ENCODE peak calls at places on chromosomes 11 and 22, in four cellular contexts. K, Q, L and R are unnamed samples.

GRCh38 chr11:12164061-12165014 is 53.9 kb downstream of the MICAL2 start:
- DNase-seq in K (no peak), Q (peak; percentile 91), L (peak; percentile 95), R (no peak)

GRCh38 chr11:1924646-1925372 is 5.3 kb downstream of the TNNT3 start:
- DNase-seq in K (no peak), Q (no peak), L (no peak), R (no peak)

GRCh38 chr11:63641727-63642126 is 27.5 kb upstream of the PLAAT3 start:
- DNase-seq in K (no peak), Q (peak; percentile 10), L (no peak), R (no peak)

GRCh38 chr22:47808236-47808845 is 1045.9 kb downstream of the TBC1D22A start:
- DNase-seq in K (no peak), Q (no peak), L (no peak), R (no peak)

GRCh38 chr11:73833067-73833466 is 43.6 kb downstream of the COA4 start:
- DNase-seq in K (no peak), Q (no peak), L (no peak), R (no peak)

GRCh38 chr11:76666408-76666807 is 4.1 kb downstream of the LRRC32 start:
- DNase-seq in K (no peak), Q (peak; percentile 46), L (peak; percentile 72), R (no peak)

GRCh38 chr11:72524711-72525110 is 90.4 kb upstream of the CLPB start:
- DNase-seq in K (no peak), Q (peak; percentile 27), L (no peak), R (no peak)

GRCh38 chr22:46374663-46375474 is 39.4 kb downstream of the TRMU start:
- DNase-seq in K (no peak), Q (no peak), L (no peak), R (no peak)

GRCh38 chr11:81197396-81197795 is 1536.3 kb downstream of the FAM181B start:
- DNase-seq in K (no peak), Q (no peak), L (no peak), R (no peak)

GRCh38 chr11:26025680-26026079 is 306.2 kb upstream of the ANO3 start:
- DNase-seq in K (no peak), Q (peak; percentile 3), L (no peak), R (no peak)

GRCh38 chr22:50727678-50728522 is 10.1 kb upstream of the ACR start:
- DNase-seq in K (no peak), Q (no peak), L (no peak), R (no peak)

GRCh38 chr11:68527585-68527984 is 67.0 kb downstream of the PPP6R3 start:
- DNase-seq in K (peak; percentile 25), Q (no peak), L (no peak), R (no peak)

GRCh38 chr11:68325894-68326220 is 13.5 kb downstream of the LRP5 start:
- DNase-seq in K (no peak), Q (no peak), L (no peak), R (no peak)

GRCh38 chr22:36998620-36999351 is 20.5 kb downstream of the TST start:
- DNase-seq in K (peak; percentile 65), Q (peak; percentile 15), L (no peak), R (no peak)

GRCh38 chr11:36019722-36020121 is 75.9 kb downstream of the LDLRAD3 start:
- DNase-seq in K (peak; percentile 23), Q (no peak), L (no peak), R (no peak)

GRCh38 chr22:49948958-49949913 is 11.3 kb upstream of the PIM3 start:
- DNase-seq in K (no peak), Q (no peak), L (no peak), R (no peak)

GRCh38 chr22:17891427-17892167 is 117.3 kb upstream of the BID start:
- DNase-seq in K (peak; percentile 34), Q (no peak), L (no peak), R (no peak)

GRCh38 chr11:70541176-70541575 is 142.8 kb downstream of the CTTN start:
- DNase-seq in K (no peak), Q (no peak), L (no peak), R (no peak)

DNA sequence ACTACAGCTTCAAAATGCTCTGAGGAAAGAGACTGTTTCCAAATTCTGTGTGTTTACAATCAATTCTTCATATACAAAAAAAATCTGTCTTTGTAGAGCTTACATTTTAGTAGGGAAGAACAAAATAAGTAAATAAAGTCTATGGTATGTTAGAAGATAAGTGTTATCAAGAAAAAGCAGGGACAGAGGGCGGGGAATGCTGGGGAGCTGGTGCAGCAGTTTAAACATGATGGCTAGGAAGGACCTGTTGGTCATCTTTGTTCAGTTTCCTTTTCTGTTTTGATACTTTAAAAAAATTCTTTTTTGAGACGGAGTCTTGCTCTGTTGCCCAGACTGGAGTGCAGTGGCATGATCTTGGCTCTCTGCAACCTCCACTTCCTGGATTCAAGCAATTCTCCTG is 16.1 kb downstream of the TMEM25 start:
- DNase-seq in K (no peak), Q (no peak), L (no peak), R (no peak)
- H3K36me3 ChIP-seq in K (peaks cover 2% of the 10 kb centered on the region), Q (peaks cover 26% of the 10 kb centered on the region), L (peaks cover 32% of the 10 kb centered on the region), R (peaks cover 57% of the 10 kb centered on the region)

DNA sequence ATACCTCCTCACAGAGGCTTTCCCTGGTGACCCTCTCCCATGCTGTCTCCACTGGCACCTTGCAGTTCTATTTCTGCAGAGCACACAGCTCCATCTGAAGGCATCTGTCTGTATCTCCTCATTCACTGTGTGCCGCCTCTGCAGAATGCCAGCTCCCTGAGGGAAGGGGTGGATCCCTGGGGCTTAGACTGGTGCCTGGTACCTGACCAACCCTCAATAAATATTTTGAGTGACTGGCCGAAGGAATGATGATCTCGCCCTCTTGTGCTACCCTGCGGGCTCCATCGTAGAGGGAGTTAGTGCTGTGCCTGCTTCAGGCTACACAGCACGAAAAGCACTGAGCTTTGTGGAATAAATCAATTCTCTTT is 1.6 kb downstream of the CBX7 start:
- DNase-seq in K (no peak), Q (no peak), L (no peak), R (no peak)
- H2BK15ac ChIP-seq in K (no peak overlapping the region), Q (no peak overlapping the region), L (no peak overlapping the region), R (no peak overlapping the region)

DNA sequence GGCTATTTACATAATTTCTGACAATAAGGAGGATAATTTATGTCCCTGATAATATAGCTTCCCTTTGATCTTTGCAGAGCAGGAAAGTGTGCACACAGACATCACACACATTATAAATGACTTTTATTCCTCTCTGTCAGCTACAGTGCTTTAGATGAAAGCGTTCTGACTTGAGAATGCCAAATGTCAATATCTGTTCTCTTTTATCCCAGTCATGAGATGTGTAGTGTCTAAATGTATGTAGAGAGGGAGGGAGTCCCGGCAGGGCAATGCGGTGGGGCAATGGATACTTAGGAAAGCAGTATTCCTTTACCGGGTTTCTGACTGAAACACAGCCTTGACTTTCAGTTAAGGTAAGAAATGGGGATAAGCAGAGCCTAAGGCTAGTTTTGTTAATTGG is 225.4 kb upstream of the CHORDC1 start:
- DNase-seq in K (no peak), Q (no peak), L (no peak), R (no peak)
- H3K36me3 ChIP-seq in K (no peaks in the 10 kb centered on the region), Q (no peaks in the 10 kb centered on the region), L (no peaks in the 10 kb centered on the region), R (no peaks in the 10 kb centered on the region)

GRCh38 chr22:45290410-45290936 is 5.7 kb downstream of the UPK3A start:
- DNase-seq in K (peak; percentile 65), Q (peak; percentile 83), L (peak; percentile 83), R (no peak)
- H2BK15ac ChIP-seq in K (no peak overlapping the region), Q (peak overlapping the region; percentile 57), L (peak overlapping the region; percentile 73), R (peak overlapping the region; percentile 46)

GRCh38 chr11:32838505-32839274 is 9.0 kb downstream of the PRRG4 start:
- DNase-seq in K (no peak), Q (no peak), L (no peak), R (no peak)
- H3K36me3 ChIP-seq in K (no peaks in the 10 kb centered on the region), Q (no peaks in the 10 kb centered on the region), L (no peaks in the 10 kb centered on the region), R (no peaks in the 10 kb centered on the region)

DNA sequence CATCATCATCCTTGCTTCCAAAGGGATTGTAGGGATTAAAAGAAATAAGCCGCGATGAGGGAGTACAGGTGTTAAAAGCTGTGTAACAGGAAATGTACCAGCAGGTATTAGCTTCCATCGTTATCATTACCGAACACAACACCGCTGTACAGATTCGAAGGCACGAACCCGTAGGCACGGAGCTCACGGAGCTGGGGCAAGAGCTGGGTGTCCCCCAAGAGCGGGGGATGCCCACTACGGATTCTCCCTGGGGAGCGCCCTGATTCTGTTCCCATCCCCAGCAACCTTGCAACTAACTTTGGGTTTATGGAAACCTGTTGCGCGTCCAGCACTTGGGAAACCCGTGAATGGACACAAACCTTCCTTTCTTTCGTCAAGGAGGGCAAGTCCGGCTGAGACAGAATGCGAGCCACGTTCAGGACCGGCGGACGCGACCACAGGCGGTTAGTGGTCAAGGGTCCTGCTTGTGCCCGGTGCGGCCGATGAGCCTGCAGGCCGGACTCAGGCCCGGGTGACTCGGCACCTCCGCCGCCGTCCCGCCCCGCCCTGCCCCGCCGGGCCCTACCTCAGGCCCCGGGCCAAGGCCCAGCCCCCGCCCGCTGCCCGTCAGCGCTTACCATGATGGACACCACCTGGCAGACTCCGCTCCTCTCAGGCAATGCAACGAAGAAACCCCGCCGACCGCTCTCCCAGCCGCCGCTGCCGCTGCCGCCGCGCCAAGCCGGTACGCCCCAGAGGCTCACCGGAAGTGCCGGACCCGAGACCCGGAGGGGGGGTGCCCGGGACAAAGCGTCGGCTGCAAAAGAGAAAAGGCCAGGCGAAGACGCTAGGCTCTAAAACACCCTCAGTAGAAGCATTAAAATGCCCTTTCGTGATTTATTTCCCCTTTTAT is at the start of gene UFD1:
- DNase-seq in K (peak; percentile 86), Q (peak; percentile 81), L (peak; percentile 93), R (peak; percentile 81)
- H2BK15ac ChIP-seq in K (no peak within 1 kb of the TSS), Q (peak within 1 kb of the TSS; percentile 98), L (peak within 1 kb of the TSS; percentile 78), R (no peak within 1 kb of the TSS)

GRCh38 chr11:8760896-8761295 is 78.3 kb downstream of the RPL27A start:
- DNase-seq in K (no peak), Q (peak; percentile 59), L (peak; percentile 88), R (no peak)

GRCh38 chr11:8758619-8759169 is 76.1 kb downstream of the RPL27A start:
- DNase-seq in K (no peak), Q (no peak), L (no peak), R (no peak)

GRCh38 chr11:8757047-8757446 is 74.5 kb downstream of the RPL27A start:
- DNase-seq in K (no peak), Q (peak; percentile 57), L (no peak), R (no peak)

GRCh38 chr11:8757533-8757932 is 74.9 kb downstream of the RPL27A start:
- DNase-seq in K (no peak), Q (no peak), L (no peak), R (no peak)

DNA sequence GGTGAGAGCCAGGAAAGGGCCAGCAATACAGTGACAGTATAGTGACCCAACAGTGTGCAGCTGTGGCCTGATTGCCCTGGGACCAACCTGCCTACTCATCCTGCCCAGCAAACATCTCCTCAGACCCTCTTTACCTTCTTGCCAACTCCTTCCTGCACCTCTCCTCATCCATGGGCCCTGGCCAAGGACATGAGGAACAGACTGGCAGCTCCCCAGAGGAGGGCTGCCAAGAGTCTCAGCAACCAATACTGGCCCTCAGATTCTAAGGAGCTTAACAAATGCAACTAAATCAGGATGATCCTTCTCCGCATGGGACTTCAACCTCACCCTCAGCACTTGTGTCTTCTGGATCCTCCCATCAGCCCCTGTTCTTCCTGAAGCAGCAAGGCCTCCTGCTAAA is 77.0 kb downstream of the RPL27A start:
- DNase-seq in K (no peak), Q (no peak), L (no peak), R (no peak)
- H3K36me3 ChIP-seq in K (no peaks in the 10 kb centered on the region), Q (peaks cover 9% of the 10 kb centered on the region), L (peaks cover 3% of the 10 kb centered on the region), R (peaks cover 11% of the 10 kb centered on the region)

DNA sequence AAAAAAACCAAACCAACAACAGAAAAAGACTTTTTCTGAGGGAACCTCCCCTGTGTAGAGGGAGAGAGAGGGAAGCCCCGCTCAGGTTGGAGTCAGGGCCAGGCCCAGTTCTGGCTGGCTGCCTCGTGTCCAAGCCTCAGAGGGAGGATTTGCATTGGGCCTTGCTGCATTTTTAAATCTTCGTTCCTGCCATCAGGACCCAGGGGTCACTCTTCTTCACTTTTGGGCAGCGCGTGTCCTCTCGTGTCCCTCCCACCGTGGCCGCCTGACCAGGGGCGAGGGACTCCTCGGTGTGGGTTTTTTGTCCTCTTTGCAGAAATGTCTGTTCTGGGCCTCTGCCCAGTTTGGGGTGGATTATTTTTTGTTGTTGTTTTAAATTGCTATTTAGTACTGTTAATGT is 57.9 kb downstream of the LRRC74B start:
- DNase-seq in K (no peak), Q (no peak), L (no peak), R (no peak)
- H2BK15ac ChIP-seq in K (no peak overlapping the region), Q (no peak overlapping the region), L (no peak overlapping the region), R (no peak overlapping the region)